ENCODE peak calls at places on chromosomes 4 and X, in six cellular contexts. H, X, T, Y, I and R are unnamed samples.

GRCh38 chr4:145736241-145736831 is 56.4 kb downstream of the C4orf51 start:
- DNase-seq in X (no peak), Y (no peak), I (no peak), H (no peak), T (no peak), R (no peak)

GRCh38 chr4:121950680-121951569 is 935 bp downstream of the TRPC3 start:
- DNase-seq in X (no peak), I (peak), Y (no peak), T (no peak), H (no peak), R (peak)

GRCh38 chrX:101682723-101683122 is 23.1 kb upstream of the ARMCX2 start:
- DNase-seq in Y (no peak), T (no peak), I (no peak), H (no peak), X (no peak), R (no peak)

GRCh38 chr4:76546282-76547166 is 111.5 kb downstream of the SHROOM3 start:
- DNase-seq in T (no peak), X (no peak), Y (no peak), H (no peak), I (no peak), R (no peak)

GRCh38 chr4:5971077-5971447 is 47.2 kb downstream of the C4orf50 start:
- DNase-seq in Y (no peak), T (no peak), I (no peak), H (no peak), X (peak), R (no peak)

GRCh38 chrX:78321809-78322208 is 5.6 kb downstream of the CYSLTR1 start:
- DNase-seq in X (no peak), T (no peak), H (no peak), Y (no peak), I (peak), R (peak)

GRCh38 chr4:117324851-117325491 is 239.6 kb upstream of the TRAM1L1 start:
- DNase-seq in Y (no peak), H (no peak), T (no peak), I (no peak), X (no peak), R (no peak)

GRCh38 chr4:107255114-107255513 is 219.0 kb upstream of the DKK2 start:
- DNase-seq in X (no peak), Y (no peak), H (no peak), I (no peak), T (no peak), R (no peak)

GRCh38 chr4:187387709-187388108 is 607.9 kb upstream of the ZFP42 start:
- DNase-seq in Y (no peak), X (no peak), H (no peak), T (no peak), I (no peak), R (no peak)

DNA sequence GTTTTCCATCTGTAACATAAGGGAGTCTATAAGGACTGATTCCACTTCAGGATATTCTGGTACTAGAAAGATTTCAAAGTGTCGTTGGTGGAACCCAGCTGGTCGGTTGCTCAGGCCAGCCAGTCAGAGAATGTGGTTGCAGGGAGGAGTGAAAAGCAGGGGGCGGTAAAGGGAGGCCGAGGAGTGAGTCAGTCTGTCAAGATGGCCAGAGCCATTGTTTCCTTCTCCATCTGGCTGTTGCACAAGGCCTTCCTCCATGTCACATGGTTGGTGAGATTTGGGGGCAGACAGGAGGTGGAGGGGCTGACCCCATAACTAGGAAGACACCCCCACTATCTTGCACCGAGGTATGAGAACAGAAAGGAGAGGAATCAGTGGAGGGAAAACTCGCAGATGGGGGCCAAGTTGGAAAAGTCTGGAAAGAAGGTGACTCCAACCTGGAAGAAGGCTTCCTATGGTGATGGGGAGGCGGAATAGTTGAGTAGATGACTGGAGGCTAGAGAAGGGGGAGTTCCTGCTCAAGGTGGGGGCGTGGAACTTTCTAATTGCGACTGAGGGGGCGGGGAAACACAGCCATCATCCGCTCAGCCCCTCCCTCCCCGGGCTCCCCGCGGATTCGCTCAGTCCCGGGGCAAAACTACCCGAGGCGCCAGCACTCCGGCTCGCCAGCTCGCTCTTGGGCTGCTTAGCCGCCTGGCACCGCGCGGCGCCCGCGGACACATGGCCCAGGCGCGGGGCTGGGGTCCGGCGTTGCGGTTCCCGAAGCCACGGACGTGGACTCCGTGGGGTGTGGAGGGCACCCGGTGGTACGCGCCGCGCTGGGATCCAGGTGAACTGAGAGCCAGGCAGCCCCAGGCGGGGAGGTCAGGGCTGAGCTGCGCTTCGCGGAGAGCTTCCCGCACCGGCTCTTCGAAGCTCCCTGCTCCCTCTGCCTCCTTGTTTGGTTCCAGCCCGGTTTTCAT is 38.5 kb downstream of the STARD8 start:
- DNase-seq in Y (no peak), H (no peak), T (no peak), X (peak), I (no peak), R (no peak)
- TF ChIP-seq POLR2A in Y (peak), H (no peak), T (no peak), X (peak), I (no peak), R (no peak)

GRCh38 chr4:37586194-37586593 is 100.0 kb downstream of the RELL1 start:
- DNase-seq in H (no peak), I (no peak), T (no peak), X (no peak), Y (no peak), R (no peak)

GRCh38 chr4:37588150-37588549 is 98.0 kb downstream of the RELL1 start:
- DNase-seq in X (no peak), Y (no peak), H (no peak), T (no peak), I (no peak), R (no peak)

GRCh38 chr4:37584530-37585060 is 101.6 kb downstream of the RELL1 start:
- DNase-seq in X (no peak), I (no peak), T (no peak), H (no peak), Y (no peak), R (no peak)

GRCh38 chr4:37590016-37590415 is 96.2 kb downstream of the RELL1 start:
- DNase-seq in H (no peak), X (no peak), Y (no peak), T (no peak), I (no peak), R (no peak)

DNA sequence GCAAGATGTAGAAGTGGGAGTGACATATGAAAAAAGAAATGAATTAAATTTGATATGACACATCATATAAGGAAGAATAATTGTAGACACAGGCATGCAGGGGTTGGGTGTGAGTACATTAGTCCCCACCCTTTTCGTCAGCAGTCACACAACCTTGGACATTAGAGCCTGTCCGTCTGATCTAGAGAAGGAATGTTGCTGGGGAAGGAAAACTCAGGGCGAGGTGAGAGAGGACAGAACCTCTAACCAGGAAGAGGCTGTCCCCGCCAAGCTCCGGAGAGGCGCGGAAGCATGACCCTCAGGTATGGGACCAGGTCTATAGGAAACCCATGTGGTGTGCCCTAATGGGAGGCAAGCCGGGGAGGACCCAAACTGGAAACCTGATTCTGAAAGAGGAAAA is 102.1 kb downstream of the RELL1 start:
- DNase-seq in Y (no peak), T (no peak), H (peak), I (no peak), X (no peak), R (no peak)
- TF ChIP-seq POLR2AphosphoS5 in Y (no peak), T (no peak), H (no peak), I (no peak), X (no peak), R (no peak)

DNA sequence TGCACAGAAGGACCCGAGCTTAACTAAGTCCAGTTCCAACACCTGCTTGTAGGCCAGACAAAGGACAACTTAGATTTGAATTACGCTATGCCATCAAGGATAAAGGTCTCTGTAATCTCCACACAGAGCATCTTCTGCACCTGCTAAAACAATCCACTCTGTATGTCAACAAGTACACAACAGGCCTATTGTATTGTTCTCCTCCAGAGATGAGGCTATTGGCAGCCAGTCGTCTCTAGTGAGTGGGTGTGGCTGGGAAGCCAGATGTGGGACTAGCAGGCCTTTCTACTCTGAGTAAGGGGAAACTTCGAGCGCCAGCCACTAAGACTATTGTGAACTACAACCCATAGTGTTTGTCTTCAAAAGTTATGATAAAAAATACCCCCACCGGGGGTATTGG is 12.2 kb downstream of the ZDHHC9 start:
- DNase-seq in H (no peak), X (no peak), T (no peak), Y (no peak), I (no peak), R (no peak)
- TF ChIP-seq TAF1 in H (no peak), X (no peak), T (no peak), Y (no peak), I (no peak), R (no peak)

GRCh38 chr4:89110986-89111832 is at the start of gene TIGD2:
- DNase-seq in T (peak), I (peak), X (peak), H (peak), Y (peak), R (peak)
- TF ChIP-seq POLR2A in T (peak), I (peak), X (peak), H (peak), Y (peak), R (peak)